ENCODE peak calls at places on chromosomes 2 and 18, in seven cellular contexts. U, J, F, Z, T, P and M are unnamed samples.

GRCh38 chr2:217103752-217104540 is 244.1 kb upstream of the TNP1 start:
- DNase-seq in U (no peak), J (no peak), F (no peak), Z (peak), T (peak), P (peak), M (no peak)

GRCh38 chr18:2948038-2948437 is 64.9 kb downstream of the LPIN2 start:
- DNase-seq in U (peak), J (peak), F (no peak), Z (peak), T (peak), P (peak), M (no peak)

GRCh38 chr2:201522965-201523364 is 71.4 kb downstream of the STRADB start:
- DNase-seq in U (no peak), J (no peak), F (no peak), Z (no peak), T (no peak), P (no peak), M (no peak)

GRCh38 chr2:215435261-215435808 is 533 bp downstream of the FN1 start:
- DNase-seq in U (peak), J (peak), F (peak), Z (no peak), T (no peak), P (no peak), M (no peak)

GRCh38 chr2:150204449-150204848 is 283.0 kb downstream of the RND3 start:
- DNase-seq in U (no peak), J (no peak), F (no peak), Z (no peak), T (peak), P (peak), M (no peak)

GRCh38 chr2:27914793-27915175 is 24.3 kb downstream of the BABAM2 start:
- DNase-seq in U (no peak), J (no peak), F (no peak), Z (no peak), T (peak), P (no peak), M (no peak)

GRCh38 chr2:181070119-181070833 is 89.9 kb downstream of the UBE2E3 start:
- DNase-seq in U (no peak), J (no peak), F (no peak), Z (peak), T (peak), P (peak), M (no peak)

GRCh38 chr2:161412346-161412745 is 3.8 kb upstream of the TBR1 start:
- DNase-seq in U (no peak), J (no peak), F (no peak), Z (no peak), T (no peak), P (no peak), M (no peak)

GRCh38 chr2:7661532-7661931 is 744.3 kb downstream of the RNF144A start:
- DNase-seq in U (no peak), J (no peak), F (no peak), Z (no peak), T (no peak), P (no peak), M (no peak)

GRCh38 chr2:137383391-137383790 is 580.9 kb upstream of the HNMT start:
- DNase-seq in U (no peak), J (no peak), F (no peak), Z (no peak), T (no peak), P (no peak), M (no peak)

GRCh38 chr18:21215480-21215879 is 26.6 kb upstream of the GREB1L start:
- DNase-seq in U (no peak), J (no peak), F (no peak), Z (no peak), T (no peak), P (no peak), M (no peak)

DNA sequence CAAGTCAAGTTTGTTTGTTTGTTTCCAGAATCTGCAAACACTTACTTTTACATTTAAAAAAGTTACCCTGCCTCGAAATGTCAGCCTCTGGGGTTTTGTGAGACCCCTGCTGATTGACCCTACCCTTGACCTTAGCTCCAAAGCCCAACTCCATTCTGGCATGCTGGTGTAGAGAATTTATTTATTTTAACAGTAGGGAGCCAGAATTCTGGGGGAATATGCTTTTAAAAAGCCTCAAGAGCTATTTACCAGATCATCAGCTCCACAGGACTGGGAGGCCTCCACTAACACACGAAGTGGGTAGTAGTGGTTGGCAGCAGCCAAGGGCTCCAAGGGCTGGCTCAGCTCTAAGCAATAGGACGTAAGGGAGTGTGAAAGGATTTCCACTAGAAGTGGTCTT is 23.2 kb upstream of the GREB1L start:
- DNase-seq in U (no peak), J (peak), F (no peak), Z (no peak), T (no peak), P (no peak), M (no peak)
- H3K4me3 ChIP-seq in U (no peak), J (no peak), F (no peak), Z (no peak), T (no peak), P (no peak), M (no peak)

DNA sequence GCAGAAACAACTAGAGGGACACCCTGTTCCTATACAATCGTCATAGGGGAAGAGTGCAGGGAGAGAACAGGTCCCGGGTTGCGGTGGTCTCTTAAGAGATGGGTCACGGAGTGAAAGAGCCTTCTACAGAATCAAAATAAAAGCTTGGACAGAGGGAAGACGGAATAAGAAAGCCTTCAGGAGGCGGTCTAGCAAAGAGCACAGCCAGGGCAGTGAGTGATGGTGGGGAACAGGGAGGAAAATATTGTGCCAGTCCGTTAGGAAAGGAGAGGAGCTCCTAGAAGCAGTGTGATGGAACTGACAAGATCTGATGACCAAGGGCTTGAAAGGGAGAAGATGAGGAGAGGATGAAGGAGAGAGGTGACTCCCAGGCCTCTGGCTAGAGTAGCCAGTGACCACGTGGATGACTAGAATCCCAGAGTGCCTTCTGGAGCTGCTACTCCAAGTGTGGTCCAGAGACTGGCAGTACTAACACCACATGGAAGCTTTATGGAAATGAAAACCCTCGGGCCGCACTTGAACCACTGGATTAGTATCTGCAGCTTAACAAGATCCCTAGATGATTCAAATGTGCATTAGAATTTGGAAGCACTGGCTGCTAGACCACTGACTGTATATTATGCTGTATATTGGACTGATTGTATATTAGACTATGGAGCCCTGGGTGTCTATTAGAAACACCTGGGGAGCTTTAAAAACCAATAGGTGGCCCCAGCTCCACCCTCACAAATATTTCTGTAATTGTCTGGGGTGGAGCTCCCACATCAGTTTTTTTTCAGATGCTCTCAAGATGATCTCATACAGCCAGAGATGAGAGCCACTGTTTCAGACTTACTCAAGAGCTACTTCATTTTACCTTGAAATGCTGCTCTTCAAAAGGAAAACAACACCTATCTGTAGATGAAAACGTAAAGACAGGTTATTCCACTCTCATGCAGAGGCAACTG is 1.1 kb upstream of the EVA1A start:
- DNase-seq in U (no peak), J (no peak), F (no peak), Z (peak), T (peak), P (peak), M (no peak)
- H3K4me3 ChIP-seq in U (peak), J (peak), F (peak), Z (peak), T (peak), P (no peak), M (no peak)

GRCh38 chr18:56168049-56168781 is 470.2 kb downstream of the TXNL1 start:
- DNase-seq in U (no peak), J (peak), F (no peak), Z (peak), T (peak), P (peak), M (no peak)
- H3K4me3 ChIP-seq in U (no peak), J (no peak), F (no peak), Z (no peak), T (no peak), P (no peak), M (no peak)

GRCh38 chr2:31233216-31233615 is 736 bp upstream of the EHD3 start:
- DNase-seq in U (no peak), J (no peak), F (no peak), Z (no peak), T (no peak), P (peak), M (no peak)
- H3K4me3 ChIP-seq in U (no peak), J (no peak), F (no peak), Z (no peak), T (no peak), P (no peak), M (peak)

GRCh38 chr2:118059919-118060478 is 28.3 kb upstream of the INSIG2 start:
- DNase-seq in U (no peak), J (no peak), F (no peak), Z (peak), T (peak), P (peak), M (no peak)

GRCh38 chr2:118058979-118059378 is 29.3 kb upstream of the INSIG2 start:
- DNase-seq in U (no peak), J (no peak), F (no peak), Z (no peak), T (no peak), P (no peak), M (no peak)

GRCh38 chr2:118052474-118052873 is 35.8 kb upstream of the INSIG2 start:
- DNase-seq in U (no peak), J (no peak), F (no peak), Z (no peak), T (no peak), P (no peak), M (no peak)

GRCh38 chr2:118055512-118056164 is 32.6 kb upstream of the INSIG2 start:
- DNase-seq in U (no peak), J (no peak), F (no peak), Z (no peak), T (no peak), P (no peak), M (no peak)

GRCh38 chr2:118056165-118056534 is 32.1 kb upstream of the INSIG2 start:
- DNase-seq in U (no peak), J (no peak), F (no peak), Z (no peak), T (no peak), P (no peak), M (peak)
- H3K4me3 ChIP-seq in U (no peak), J (no peak), F (no peak), Z (no peak), T (no peak), P (no peak), M (no peak)